ENCODE peak calls at places on chromosomes 11 and 22, in six cellular contexts. M is WTC11, R is nephron progenitor cell, B is BE2C, Z is glutamatergic neuron, Q is AG10803. C is an unnamed sample.

GRCh38 chr22:44385781-44386180 is 73.0 kb upstream of the SHISAL1 start:
- DNase-seq in B (no peak), Q (no peak), Z (peak; percentile 10), R (no peak), M (no peak), C (no peak)

GRCh38 chr22:49300241-49300640 is 527.4 kb downstream of the BRD1 start:
- DNase-seq in M (no peak), R (no peak), Z (no peak), B (no peak), Q (no peak), C (no peak)

GRCh38 chr22:39209756-39210155 is 35.0 kb downstream of the PDGFB start:
- DNase-seq in B (no peak), Z (no peak), Q (no peak), M (no peak), R (no peak), C (no peak)

GRCh38 chr11:36326524-36327419 is 30.7 kb downstream of the PRR5L start:
- DNase-seq in Q (no peak), R (no peak), B (no peak), M (no peak), Z (no peak), C (no peak)

GRCh38 chr22:30423296-30423958 is 2.1 kb upstream of the MTFP1 start:
- DNase-seq in B (peak; percentile 30), Z (peak; percentile 74), M (peak; percentile 76), R (no peak), Q (no peak), C (peak; percentile 31)

GRCh38 chr11:17013548-17014320 is 480 bp downstream of the PLEKHA7 start:
- DNase-seq in Q (no peak), M (peak; percentile 59), R (peak; percentile 46), Z (peak; percentile 29), B (no peak), C (peak; percentile 33)

GRCh38 chr22:20957118-20957690 is 9.9 kb upstream of the AIFM3 start:
- DNase-seq in R (peak; percentile 46), Q (no peak), B (no peak), M (peak; percentile 55), Z (no peak), C (no peak)

GRCh38 chr11:2921742-2922493 is 7.3 kb downstream of the PHLDA2 start:
- DNase-seq in R (no peak), M (no peak), B (no peak), Q (no peak), Z (no peak), C (no peak)

GRCh38 chr11:92226331-92227232 is 2.0 kb downstream of the FAT3 start:
- DNase-seq in R (peak; percentile 75), Q (peak; percentile 18), M (peak; percentile 79), B (peak; percentile 52), Z (peak; percentile 64), C (peak; percentile 55)

GRCh38 chr11:46948378-46949131 is 12.0 kb downstream of the CSTPP1 start:
- DNase-seq in Z (no peak), R (no peak), M (no peak), Q (peak; percentile 75), B (no peak), C (no peak)

GRCh38 chr11:8776209-8776608 is 93.6 kb downstream of the RPL27A start:
- DNase-seq in M (no peak), Z (no peak), R (no peak), Q (no peak), B (no peak), C (no peak)

GRCh38 chr11:70466154-70466553 is 67.8 kb downstream of the CTTN start:
- DNase-seq in R (no peak), B (no peak), M (no peak), Q (no peak), Z (no peak), C (no peak)

GRCh38 chr11:65059959-65060824 is 1.8 kb upstream of the NAALADL1 start:
- DNase-seq in B (no peak), Q (peak; percentile 16), Z (no peak), M (no peak), R (no peak), C (no peak)

GRCh38 chr11:65059523-65059922 is 1.2 kb upstream of the NAALADL1 start:
- DNase-seq in R (no peak), Q (no peak), M (no peak), Z (no peak), B (no peak), C (no peak)

GRCh38 chr11:65063532-65063931 is 5.2 kb upstream of the NAALADL1 start:
- DNase-seq in M (no peak), B (no peak), Q (no peak), Z (no peak), R (no peak), C (no peak)

GRCh38 chr11:65058419-65059054 is at the start of gene NAALADL1:
- DNase-seq in Q (no peak), Z (no peak), M (no peak), R (no peak), B (no peak), C (no peak)

GRCh38 chr11:65060913-65061408 is 2.6 kb upstream of the NAALADL1 start:
- DNase-seq in M (peak; percentile 62), B (no peak), R (no peak), Z (no peak), Q (no peak), C (peak; percentile 41)
- TF ChIP-seq CTCF in M (no peak), B (no peak), R (peak; percentile 9), Z (no peak), Q (peak; percentile 33), C (peak; percentile 11)

DNA sequence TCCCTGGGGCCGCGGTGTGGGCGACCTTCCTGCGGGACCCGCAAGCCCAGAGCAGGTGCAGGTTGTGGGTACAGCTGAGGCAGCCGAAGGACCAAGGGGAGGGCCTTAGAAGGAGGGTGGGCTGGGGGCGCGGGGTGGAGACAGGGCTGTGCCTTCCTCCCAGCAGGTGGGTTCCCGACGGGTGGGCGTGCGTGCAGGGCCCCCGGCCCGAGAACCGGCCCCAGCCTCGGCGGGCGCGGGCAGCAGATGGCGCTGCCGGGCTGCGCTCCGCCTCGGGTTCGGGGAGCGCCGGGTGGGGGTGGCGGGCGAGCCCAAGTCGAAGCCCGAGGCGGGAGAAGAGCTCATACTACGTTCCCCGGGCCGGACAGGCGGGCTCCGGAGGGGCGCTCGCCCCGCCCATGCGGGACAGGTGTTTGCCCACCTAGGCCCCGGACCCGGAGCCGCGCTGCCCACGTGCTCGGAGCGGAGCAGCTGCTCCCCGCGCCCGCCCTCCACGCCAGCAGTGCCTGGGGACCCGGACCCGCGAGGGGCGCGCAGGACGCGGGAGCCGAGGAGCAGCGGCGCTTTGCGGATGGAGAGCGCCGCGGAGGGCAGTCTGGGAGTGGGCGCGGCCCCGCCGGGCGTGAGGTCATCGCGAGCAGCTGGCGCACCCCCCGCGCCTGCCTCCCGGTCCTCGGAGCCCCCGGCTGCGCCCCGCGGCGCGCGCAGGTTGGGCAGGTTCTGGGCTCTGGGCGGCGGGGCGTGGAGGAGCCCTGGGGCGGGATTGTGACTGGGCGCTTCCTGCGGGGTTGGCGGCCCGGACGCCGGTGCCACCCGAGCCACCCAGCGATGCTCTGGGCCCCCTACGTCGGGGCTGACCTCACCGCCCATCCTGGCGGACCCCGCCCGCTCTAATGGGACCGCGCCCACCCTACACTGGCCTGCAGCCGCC is 25.3 kb downstream of the DUSP8 start:
- DNase-seq in Q (no peak), M (peak; percentile 73), B (peak; percentile 49), Z (peak; percentile 76), R (peak; percentile 74), C (peak; percentile 59)
- TF ChIP-seq CTCF in Q (peak; percentile 33), M (peak; percentile 76), B (peak; percentile 27), Z (peak; percentile 40), R (peak; percentile 48), C (peak; percentile 60)

DNA sequence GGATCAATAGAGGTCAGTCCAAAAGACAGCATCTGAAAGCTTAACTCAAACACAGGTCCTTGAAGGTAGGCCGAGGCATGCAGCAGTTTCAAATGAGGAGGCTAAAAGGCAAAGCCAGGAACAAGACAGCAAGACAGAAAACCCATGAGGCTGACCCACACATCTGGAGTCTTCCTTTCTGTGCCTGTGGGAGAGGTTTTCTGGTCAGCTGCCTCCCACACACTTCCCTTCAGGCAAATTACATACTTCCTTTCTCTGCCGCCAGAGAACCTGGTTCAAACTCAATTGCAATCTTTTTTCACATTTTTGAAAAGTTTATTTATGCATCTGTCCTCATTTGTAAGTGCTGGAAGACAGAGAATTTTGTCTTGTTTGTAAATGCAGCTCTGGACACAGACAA is 29.8 kb upstream of the CRTAM start:
- DNase-seq in B (no peak), Z (no peak), Q (peak; percentile 54), R (no peak), M (no peak), C (no peak)
- TF ChIP-seq CTCF in B (no peak), Z (no peak), Q (no peak), R (no peak), M (no peak), C (no peak)

DNA sequence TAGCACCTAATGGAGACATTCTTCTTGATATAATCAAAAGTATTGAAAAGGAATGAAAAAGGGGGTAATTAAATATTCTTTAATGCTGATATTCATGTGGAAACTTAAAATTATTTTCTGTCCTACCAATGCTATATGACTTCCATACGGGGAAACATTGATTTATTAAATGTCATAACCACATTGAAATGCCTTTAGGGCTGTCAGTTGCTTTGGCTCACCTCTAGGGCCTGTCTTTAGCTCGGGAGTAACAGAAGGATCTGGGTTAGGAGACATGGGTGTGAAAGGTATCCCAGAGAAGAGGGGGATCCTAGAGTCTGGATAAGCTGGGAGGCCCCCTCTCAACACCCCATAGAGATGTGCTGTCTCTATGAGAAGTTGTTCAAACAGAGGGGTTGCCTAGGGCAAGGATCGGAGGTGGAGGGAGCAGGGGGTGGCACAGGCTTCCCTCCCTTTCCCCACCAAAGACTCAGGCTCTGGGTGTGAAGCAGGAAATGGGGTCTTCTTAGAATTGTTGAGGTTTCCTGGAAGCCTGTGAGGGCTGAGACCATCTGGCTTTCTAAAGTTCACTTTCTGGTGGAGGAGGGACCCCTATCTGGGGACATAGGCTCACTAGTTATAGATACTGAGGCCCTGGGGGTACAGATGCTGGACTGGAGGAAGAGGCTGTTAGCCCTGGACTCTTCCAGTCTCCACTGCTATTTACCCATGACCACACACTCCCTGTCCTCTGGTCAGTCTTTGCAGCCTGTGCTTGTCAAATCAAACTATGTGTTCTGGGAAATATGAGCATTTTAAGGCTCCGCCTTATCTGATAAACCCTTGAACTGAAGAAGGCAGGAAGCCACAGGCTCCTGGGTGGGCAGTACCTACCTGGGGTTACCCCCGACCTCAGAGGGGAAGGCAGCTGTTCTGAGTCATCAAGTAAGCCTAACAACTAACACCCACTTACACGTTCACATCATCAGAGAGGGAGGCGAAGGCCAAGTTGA is 55.8 kb upstream of the RRAS2 start:
- DNase-seq in M (no peak), Q (no peak), R (no peak), B (no peak), Z (no peak), C (no peak)
- TF ChIP-seq CTCF in M (no peak), Q (peak; percentile 15), R (no peak), B (no peak), Z (no peak), C (no peak)

DNA sequence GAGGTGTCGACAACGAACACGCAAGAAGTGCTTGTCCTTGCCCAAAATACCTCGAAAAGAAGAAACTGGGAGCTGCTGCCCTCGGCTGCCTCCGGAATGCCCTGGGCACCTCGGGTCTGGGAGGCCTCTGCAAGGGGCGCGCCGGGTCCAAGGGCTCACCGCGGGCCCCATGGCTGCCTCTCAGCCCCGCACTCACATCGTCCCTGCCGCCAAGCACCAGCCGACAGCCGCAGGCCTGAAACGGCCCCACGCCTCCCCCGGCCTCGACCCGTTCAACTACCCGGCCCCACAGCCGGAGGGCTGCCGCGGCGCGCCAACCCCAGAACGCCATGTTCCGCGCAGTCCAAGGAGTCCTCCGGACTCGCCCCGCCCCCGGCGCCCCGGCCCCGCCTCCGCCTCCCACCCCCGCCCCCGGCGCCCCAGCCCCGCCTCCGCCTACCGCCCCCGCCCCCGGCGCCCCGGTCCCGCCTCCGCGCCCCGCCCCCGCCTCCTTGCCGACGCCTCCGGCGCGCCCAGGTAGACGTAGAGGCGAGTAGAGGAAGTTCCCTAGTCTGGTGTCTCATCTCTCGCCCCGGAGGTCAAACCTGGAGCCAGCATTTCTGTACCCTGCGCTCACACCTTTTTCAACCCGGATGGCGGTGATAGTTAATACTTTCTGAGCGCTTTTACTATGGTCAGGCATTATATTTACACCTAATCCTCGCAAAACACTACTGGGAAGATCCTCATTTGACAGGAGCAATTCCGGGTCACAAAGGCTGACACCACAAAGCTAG is at the start of gene SIRT3:
- DNase-seq in R (peak; percentile 83), B (peak; percentile 74), M (peak; percentile 81), Q (peak; percentile 70), Z (peak; percentile 81), C (peak; percentile 79)
- TF ChIP-seq CTCF in R (no peak), B (no peak), M (no peak), Q (peak; percentile 13), Z (no peak), C (no peak)

C was measured in endothelial cell.